ENCODE peak calls at places on chromosome 17, in seven cellular contexts. One of them, this sample, is unnamed.
A peak's percentile ranks its signal among the peaks of the same experiment; 100 is the strongest.

GRCh38 chr17:46139365-46140210 is 53.6 kb downstream of the KANSL1 start:
- DNase-seq in upper lobe of right lung: no peak
- DNase-seq in CD4-positive, alpha-beta T cell: no peak
- DNase-seq in breast epithelium: no peak
- DNase-seq in sigmoid colon: no peak
- DNase-seq in cardiac muscle cell: no peak
- DNase-seq in RWPE1: no peak
- DNase-seq in this sample: no peak

GRCh38 chr17:17783121-17783824 is 53.5 kb downstream of the SREBF1 start:
- DNase-seq in upper lobe of right lung: peak; percentile 84
- DNase-seq in sigmoid colon: no peak
- DNase-seq in RWPE1: peak; percentile 64
- DNase-seq in cardiac muscle cell: peak; percentile 47
- DNase-seq in CD4-positive, alpha-beta T cell: peak; percentile 32
- DNase-seq in breast epithelium: no peak
- DNase-seq in this sample: peak; percentile 79

GRCh38 chr17:43851744-43852143 is 4.8 kb downstream of the CD300LG start:
- DNase-seq in RWPE1: no peak
- DNase-seq in CD4-positive, alpha-beta T cell: no peak
- DNase-seq in sigmoid colon: no peak
- DNase-seq in cardiac muscle cell: no peak
- DNase-seq in breast epithelium: no peak
- DNase-seq in upper lobe of right lung: no peak
- DNase-seq in this sample: no peak

GRCh38 chr17:29019475-29020181 is 13.8 kb upstream of the SEZ6 start:
- DNase-seq in breast epithelium: no peak
- DNase-seq in RWPE1: no peak
- DNase-seq in CD4-positive, alpha-beta T cell: no peak
- DNase-seq in cardiac muscle cell: no peak
- DNase-seq in upper lobe of right lung: no peak
- DNase-seq in sigmoid colon: no peak
- DNase-seq in this sample: no peak

GRCh38 chr17:18217412-18218015 is 7.9 kb upstream of the LLGL1 start:
- DNase-seq in upper lobe of right lung: peak; percentile 85
- DNase-seq in CD4-positive, alpha-beta T cell: peak; percentile 53
- DNase-seq in breast epithelium: peak; percentile 61
- DNase-seq in cardiac muscle cell: peak; percentile 69
- DNase-seq in sigmoid colon: peak; percentile 87
- DNase-seq in RWPE1: peak; percentile 75
- DNase-seq in this sample: peak; percentile 90

GRCh38 chr17:62619413-62620155 is 7.9 kb upstream of the MRC2 start:
- DNase-seq in breast epithelium: no peak
- DNase-seq in sigmoid colon: no peak
- DNase-seq in upper lobe of right lung: no peak
- DNase-seq in RWPE1: no peak
- DNase-seq in cardiac muscle cell: no peak
- DNase-seq in CD4-positive, alpha-beta T cell: no peak
- DNase-seq in this sample: no peak

GRCh38 chr17:28948342-28948741 is 3.0 kb downstream of the PHF12 start:
- DNase-seq in upper lobe of right lung: no peak
- DNase-seq in sigmoid colon: no peak
- DNase-seq in CD4-positive, alpha-beta T cell: no peak
- DNase-seq in cardiac muscle cell: no peak
- DNase-seq in breast epithelium: no peak
- DNase-seq in RWPE1: no peak
- DNase-seq in this sample: no peak

GRCh38 chr17:55451203-55451641 is 29.6 kb upstream of the MMD start:
- DNase-seq in sigmoid colon: no peak
- DNase-seq in cardiac muscle cell: peak; percentile 80
- DNase-seq in RWPE1: no peak
- DNase-seq in upper lobe of right lung: no peak
- DNase-seq in breast epithelium: no peak
- DNase-seq in CD4-positive, alpha-beta T cell: no peak
- DNase-seq in this sample: no peak

GRCh38 chr17:46031440-46031839 is 32.4 kb downstream of the STH start:
- DNase-seq in sigmoid colon: no peak
- DNase-seq in upper lobe of right lung: no peak
- DNase-seq in RWPE1: no peak
- DNase-seq in cardiac muscle cell: no peak
- DNase-seq in breast epithelium: no peak
- DNase-seq in CD4-positive, alpha-beta T cell: no peak
- DNase-seq in this sample: no peak

GRCh38 chr17:77019955-77020379 is 120.8 kb upstream of the SEC14L1 start:
- DNase-seq in sigmoid colon: no peak
- DNase-seq in upper lobe of right lung: no peak
- DNase-seq in cardiac muscle cell: peak; percentile 27
- DNase-seq in breast epithelium: no peak
- DNase-seq in CD4-positive, alpha-beta T cell: no peak
- DNase-seq in RWPE1: no peak
- DNase-seq in this sample: no peak

GRCh38 chr17:77313831-77314230 is 173.1 kb downstream of the SEC14L1 start:
- DNase-seq in CD4-positive, alpha-beta T cell: no peak
- DNase-seq in upper lobe of right lung: no peak
- DNase-seq in cardiac muscle cell: no peak
- DNase-seq in sigmoid colon: peak; percentile 50
- DNase-seq in breast epithelium: no peak
- DNase-seq in RWPE1: no peak
- DNase-seq in this sample: no peak

GRCh38 chr17:61251939-61252865 is 147.4 kb upstream of the TBX2 start:
- DNase-seq in upper lobe of right lung: peak; percentile 94
- DNase-seq in CD4-positive, alpha-beta T cell: no peak
- DNase-seq in RWPE1: no peak
- DNase-seq in cardiac muscle cell: peak; percentile 100
- DNase-seq in breast epithelium: peak; percentile 67
- DNase-seq in sigmoid colon: peak; percentile 95
- DNase-seq in this sample: no peak

GRCh38 chr17:74475189-74475588 is 8.8 kb downstream of the CD300A start:
- DNase-seq in upper lobe of right lung: no peak
- DNase-seq in RWPE1: no peak
- DNase-seq in CD4-positive, alpha-beta T cell: no peak
- DNase-seq in breast epithelium: no peak
- DNase-seq in sigmoid colon: no peak
- DNase-seq in cardiac muscle cell: no peak
- DNase-seq in this sample: no peak

GRCh38 chr17:57375770-57376181 is 119.5 kb downstream of the MSI2 start:
- DNase-seq in cardiac muscle cell: no peak
- DNase-seq in breast epithelium: no peak
- DNase-seq in CD4-positive, alpha-beta T cell: no peak
- DNase-seq in sigmoid colon: no peak
- DNase-seq in RWPE1: peak; percentile 83
- DNase-seq in upper lobe of right lung: no peak
- DNase-seq in this sample: no peak

GRCh38 chr17:82734987-82735866 is at the start of gene FN3K:
- DNase-seq in RWPE1: peak; percentile 54
- DNase-seq in sigmoid colon: peak; percentile 92
- DNase-seq in cardiac muscle cell: peak; percentile 79
- DNase-seq in CD4-positive, alpha-beta T cell: peak; percentile 17
- DNase-seq in breast epithelium: no peak
- DNase-seq in upper lobe of right lung: peak; percentile 86
- DNase-seq in this sample: no peak

GRCh38 chr17:50589112-50589712 is 28.7 kb downstream of the CACNA1G start:
- DNase-seq in upper lobe of right lung: no peak
- DNase-seq in breast epithelium: no peak
- DNase-seq in cardiac muscle cell: peak; percentile 19
- DNase-seq in sigmoid colon: no peak
- DNase-seq in RWPE1: no peak
- DNase-seq in CD4-positive, alpha-beta T cell: no peak
- DNase-seq in this sample: no peak

GRCh38 chr17:61757168-61757567 is 106.2 kb downstream of the BRIP1 start:
- DNase-seq in CD4-positive, alpha-beta T cell: no peak
- DNase-seq in RWPE1: no peak
- DNase-seq in cardiac muscle cell: no peak
- DNase-seq in sigmoid colon: no peak
- DNase-seq in breast epithelium: no peak
- DNase-seq in upper lobe of right lung: no peak
- DNase-seq in this sample: peak; percentile 23

GRCh38 chr17:58632324-58633314 is 59.2 kb downstream of the TEX14 start:
- DNase-seq in cardiac muscle cell: no peak
- DNase-seq in breast epithelium: no peak
- DNase-seq in sigmoid colon: no peak
- DNase-seq in CD4-positive, alpha-beta T cell: no peak
- DNase-seq in RWPE1: no peak
- DNase-seq in upper lobe of right lung: no peak
- DNase-seq in this sample: no peak

GRCh38 chr17:50464121-50464520 is 4.6 kb downstream of the CHAD start:
- DNase-seq in sigmoid colon: no peak
- DNase-seq in cardiac muscle cell: no peak
- DNase-seq in breast epithelium: no peak
- DNase-seq in CD4-positive, alpha-beta T cell: no peak
- DNase-seq in RWPE1: no peak
- DNase-seq in upper lobe of right lung: no peak
- DNase-seq in this sample: no peak

GRCh38 chr17:27892866-27893769 is at the start of gene LYRM9:
- DNase-seq in breast epithelium: peak; percentile 80
- DNase-seq in RWPE1: peak; percentile 87
- DNase-seq in CD4-positive, alpha-beta T cell: peak; percentile 91
- DNase-seq in upper lobe of right lung: peak; percentile 97
- DNase-seq in cardiac muscle cell: peak; percentile 93
- DNase-seq in sigmoid colon: peak; percentile 94
- DNase-seq in this sample: peak; percentile 96

GRCh38 chr17:32693135-32693897 is 183.6 kb downstream of the MYO1D start:
- DNase-seq in sigmoid colon: no peak
- DNase-seq in CD4-positive, alpha-beta T cell: no peak
- DNase-seq in RWPE1: no peak
- DNase-seq in upper lobe of right lung: no peak
- DNase-seq in cardiac muscle cell: no peak
- DNase-seq in breast epithelium: no peak
- DNase-seq in this sample: no peak

GRCh38 chr17:48012151-48012520 is 25.5 kb downstream of the COPZ2 start:
- DNase-seq in cardiac muscle cell: peak; percentile 37
- DNase-seq in upper lobe of right lung: peak; percentile 73
- DNase-seq in RWPE1: no peak
- DNase-seq in sigmoid colon: no peak
- DNase-seq in breast epithelium: no peak
- DNase-seq in CD4-positive, alpha-beta T cell: peak; percentile 33
- DNase-seq in this sample: peak; percentile 89

GRCh38 chr17:69434164-69434579 is 19.7 kb downstream of the MAP2K6 start:
- DNase-seq in CD4-positive, alpha-beta T cell: no peak
- DNase-seq in RWPE1: peak; percentile 31
- DNase-seq in upper lobe of right lung: no peak
- DNase-seq in cardiac muscle cell: peak; percentile 53
- DNase-seq in sigmoid colon: no peak
- DNase-seq in breast epithelium: no peak
- DNase-seq in this sample: no peak

GRCh38 chr17:37220609-37220953 is 155.2 kb upstream of the C17orf78 start:
- DNase-seq in breast epithelium: no peak
- DNase-seq in CD4-positive, alpha-beta T cell: no peak
- DNase-seq in cardiac muscle cell: peak; percentile 52
- DNase-seq in RWPE1: no peak
- DNase-seq in sigmoid colon: no peak
- DNase-seq in upper lobe of right lung: no peak
- DNase-seq in this sample: no peak
- TF ChIP-seq CTCF in breast epithelium: peak; percentile 37
- TF ChIP-seq CTCF in CD4-positive, alpha-beta T cell: no peak
- TF ChIP-seq CTCF in cardiac muscle cell: peak; percentile 48
- TF ChIP-seq CTCF in RWPE1: no peak
- TF ChIP-seq CTCF in sigmoid colon: no peak
- TF ChIP-seq CTCF in upper lobe of right lung: no peak
- TF ChIP-seq CTCF in this sample: peak; percentile 64

GRCh38 chr17:75830168-75831031 is 13.8 kb downstream of the UNC13D start:
- DNase-seq in upper lobe of right lung: no peak
- DNase-seq in RWPE1: no peak
- DNase-seq in CD4-positive, alpha-beta T cell: no peak
- DNase-seq in cardiac muscle cell: no peak
- DNase-seq in breast epithelium: no peak
- DNase-seq in sigmoid colon: peak; percentile 63
- DNase-seq in this sample: peak; percentile 52
- TF ChIP-seq CTCF in upper lobe of right lung: peak; percentile 43
- TF ChIP-seq CTCF in RWPE1: peak; percentile 65
- TF ChIP-seq CTCF in CD4-positive, alpha-beta T cell: peak; percentile 57
- TF ChIP-seq CTCF in cardiac muscle cell: peak; percentile 62
- TF ChIP-seq CTCF in breast epithelium: peak; percentile 24
- TF ChIP-seq CTCF in sigmoid colon: peak; percentile 23
- TF ChIP-seq CTCF in this sample: peak; percentile 56

GRCh38 chr17:44969144-44969780 is 1.2 kb upstream of the C1QL1 start:
- DNase-seq in breast epithelium: no peak
- DNase-seq in upper lobe of right lung: no peak
- DNase-seq in sigmoid colon: no peak
- DNase-seq in CD4-positive, alpha-beta T cell: no peak
- DNase-seq in cardiac muscle cell: no peak
- DNase-seq in RWPE1: no peak
- DNase-seq in this sample: no peak

GRCh38 chr17:44968225-44969143 is at the start of gene C1QL1:
- DNase-seq in breast epithelium: peak; percentile 85
- DNase-seq in upper lobe of right lung: peak; percentile 95
- DNase-seq in sigmoid colon: peak; percentile 96
- DNase-seq in RWPE1: peak; percentile 97
- DNase-seq in cardiac muscle cell: peak; percentile 95
- DNase-seq in CD4-positive, alpha-beta T cell: peak; percentile 65
- DNase-seq in this sample: peak; percentile 100

GRCh38 chr17:44970136-44970737 is 2.1 kb upstream of the C1QL1 start:
- DNase-seq in CD4-positive, alpha-beta T cell: no peak
- DNase-seq in RWPE1: no peak
- DNase-seq in upper lobe of right lung: no peak
- DNase-seq in breast epithelium: no peak
- DNase-seq in sigmoid colon: peak; percentile 89
- DNase-seq in cardiac muscle cell: peak; percentile 44
- DNase-seq in this sample: no peak

GRCh38 chr17:44972953-44973352 is 4.8 kb upstream of the C1QL1 start:
- DNase-seq in CD4-positive, alpha-beta T cell: no peak
- DNase-seq in cardiac muscle cell: peak; percentile 67
- DNase-seq in RWPE1: peak; percentile 69
- DNase-seq in upper lobe of right lung: no peak
- DNase-seq in sigmoid colon: no peak
- DNase-seq in breast epithelium: no peak
- DNase-seq in this sample: no peak

GRCh38 chr17:44971776-44972483 is 3.8 kb upstream of the C1QL1 start:
- DNase-seq in breast epithelium: no peak
- DNase-seq in sigmoid colon: no peak
- DNase-seq in cardiac muscle cell: no peak
- DNase-seq in RWPE1: peak; percentile 83
- DNase-seq in upper lobe of right lung: no peak
- DNase-seq in CD4-positive, alpha-beta T cell: no peak
- DNase-seq in this sample: no peak
- TF ChIP-seq CTCF in breast epithelium: no peak
- TF ChIP-seq CTCF in sigmoid colon: no peak
- TF ChIP-seq CTCF in cardiac muscle cell: no peak
- TF ChIP-seq CTCF in RWPE1: no peak
- TF ChIP-seq CTCF in upper lobe of right lung: no peak
- TF ChIP-seq CTCF in CD4-positive, alpha-beta T cell: no peak
- TF ChIP-seq CTCF in this sample: no peak

DNA sequence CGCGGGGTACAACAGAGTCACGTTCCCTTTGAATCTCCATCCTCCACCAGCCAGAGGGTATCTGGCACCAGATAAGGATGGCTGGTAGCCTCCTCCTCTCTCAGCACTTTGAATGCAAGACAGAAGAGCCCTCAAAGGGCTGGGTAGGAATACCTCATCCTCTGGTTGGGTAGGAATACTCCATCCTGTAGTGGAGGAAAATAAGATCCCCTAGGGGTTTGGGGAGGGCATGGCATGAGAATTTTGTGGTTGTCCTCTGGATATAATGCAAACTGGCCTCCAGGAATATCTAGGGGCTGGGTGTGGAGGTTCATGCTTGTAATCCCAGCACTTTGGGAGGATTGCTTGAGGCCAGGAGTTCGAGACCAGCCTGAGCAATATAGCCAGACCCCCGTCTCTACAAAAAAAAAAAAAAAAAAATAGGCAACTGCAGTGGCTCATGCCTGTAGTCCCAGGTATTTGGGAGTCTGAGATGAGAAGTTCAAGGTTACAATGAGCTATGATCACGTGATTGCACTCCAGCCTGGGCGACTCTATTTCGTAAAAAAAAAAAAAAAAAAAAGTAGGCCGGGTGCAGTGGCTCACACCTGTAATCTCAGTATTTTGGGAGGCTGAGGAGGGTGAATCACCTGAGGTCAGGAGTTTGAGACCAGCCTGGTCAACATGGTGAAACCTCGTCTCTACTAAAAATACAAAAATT is 2.7 kb downstream of the IGFBP4 start:
- DNase-seq in upper lobe of right lung: no peak
- DNase-seq in CD4-positive, alpha-beta T cell: no peak
- DNase-seq in breast epithelium: no peak
- DNase-seq in sigmoid colon: no peak
- DNase-seq in cardiac muscle cell: peak; percentile 47
- DNase-seq in RWPE1: no peak
- DNase-seq in this sample: no peak
- TF ChIP-seq CTCF in upper lobe of right lung: no peak
- TF ChIP-seq CTCF in CD4-positive, alpha-beta T cell: no peak
- TF ChIP-seq CTCF in breast epithelium: peak; percentile 32
- TF ChIP-seq CTCF in sigmoid colon: peak; percentile 10
- TF ChIP-seq CTCF in cardiac muscle cell: no peak
- TF ChIP-seq CTCF in RWPE1: no peak
- TF ChIP-seq CTCF in this sample: no peak